ENCODE peak calls at places on chromosomes 12 and 14, in ten cellular contexts. X, Y, C, Q, N, A, L, M, P and G are unnamed samples.

GRCh38 chr12:124686001-124686884 is 118.8 kb upstream of the NCOR2 start:
- DNase-seq in X (peak; percentile 62), Y (peak; percentile 84), C (no peak), Q (no peak), N (no peak), A (peak; percentile 66), L (no peak), M (no peak), P (peak; percentile 65), G (no peak)

GRCh38 chr12:42933461-42934081 is 344.0 kb upstream of the PRICKLE1 start:
- DNase-seq in X (no peak), Y (peak; percentile 31), C (no peak), Q (no peak), N (no peak), A (no peak), L (no peak), M (no peak), P (no peak), G (no peak)

GRCh38 chr14:54102051-54102456 is 145.4 kb upstream of the BMP4 start:
- DNase-seq in X (no peak), Y (no peak), C (no peak), Q (no peak), N (no peak), A (no peak), L (no peak), M (no peak), P (no peak), G (no peak)

GRCh38 chr12:104969328-104969727 is 11.2 kb upstream of the SLC41A2 start:
- DNase-seq in X (no peak), Y (no peak), C (no peak), Q (no peak), N (no peak), A (no peak), L (no peak), M (no peak), P (no peak), G (no peak)

GRCh38 chr12:47193066-47193465 is 113.3 kb upstream of the AMIGO2 start:
- DNase-seq in X (no peak), Y (no peak), C (no peak), Q (no peak), N (no peak), A (no peak), L (no peak), M (no peak), P (no peak), G (no peak)

GRCh38 chr14:54889919-54890318 is 12.7 kb downstream of the GCH1 start:
- DNase-seq in X (no peak), Y (no peak), C (no peak), Q (no peak), N (no peak), A (peak; percentile 51), L (no peak), M (no peak), P (no peak), G (no peak)

GRCh38 chr14:104247336-104248202 is 109.2 kb downstream of the KIF26A start:
- DNase-seq in X (no peak), Y (no peak), C (no peak), Q (peak; percentile 50), N (no peak), A (no peak), L (no peak), M (no peak), P (no peak), G (no peak)

GRCh38 chr12:71565568-71565967 is 98.1 kb downstream of the ZFC3H1 start:
- DNase-seq in X (no peak), Y (peak; percentile 18), C (no peak), Q (no peak), N (no peak), A (no peak), L (no peak), M (no peak), P (no peak), G (no peak)

GRCh38 chr12:94507455-94507854 is 47.8 kb upstream of the CEP83 start:
- DNase-seq in X (no peak), Y (no peak), C (no peak), Q (no peak), N (no peak), A (no peak), L (no peak), M (no peak), P (no peak), G (no peak)

GRCh38 chr12:42741771-42742510 is 152.4 kb upstream of the PRICKLE1 start:
- DNase-seq in X (no peak), Y (peak; percentile 87), C (peak; percentile 24), Q (no peak), N (no peak), A (peak; percentile 21), L (no peak), M (no peak), P (no peak), G (no peak)

GRCh38 chr12:30847259-30847658 is 79.3 kb upstream of the TSPAN11 start:
- DNase-seq in X (peak; percentile 81), Y (peak; percentile 58), C (peak; percentile 58), Q (no peak), N (peak; percentile 83), A (peak; percentile 59), L (peak; percentile 37), M (peak; percentile 58), P (no peak), G (no peak)

GRCh38 chr14:23147676-23148075 is 28.6 kb upstream of the CEBPE start:
- DNase-seq in X (peak; percentile 48), Y (peak; percentile 49), C (no peak), Q (no peak), N (no peak), A (peak; percentile 59), L (no peak), M (no peak), P (no peak), G (no peak)

GRCh38 chr12:76450690-76451089 is 102.5 kb upstream of the BBS10 start:
- DNase-seq in X (peak; percentile 75), Y (peak; percentile 95), C (no peak), Q (no peak), N (no peak), A (peak; percentile 73), L (no peak), M (no peak), P (peak; percentile 78), G (no peak)

GRCh38 chr12:104671407-104672095 is 214.8 kb downstream of the CHST11 start:
- DNase-seq in X (peak; percentile 99), Y (peak; percentile 81), C (peak; percentile 69), Q (peak; percentile 97), N (no peak), A (peak; percentile 96), L (no peak), M (peak; percentile 39), P (peak; percentile 89), G (peak; percentile 96)

GRCh38 chr12:106227641-106228319 is 20.0 kb downstream of the CKAP4 start:
- DNase-seq in X (peak; percentile 48), Y (peak; percentile 52), C (no peak), Q (no peak), N (no peak), A (peak; percentile 94), L (peak; percentile 63), M (peak; percentile 72), P (peak; percentile 73), G (peak; percentile 67)

GRCh38 chr14:100547633-100548294 is 39.5 kb downstream of the BEGAIN start:
- DNase-seq in X (no peak), Y (peak; percentile 30), C (no peak), Q (peak; percentile 77), N (no peak), A (no peak), L (peak; percentile 79), M (no peak), P (peak; percentile 53), G (no peak)
- H3K27ac ChIP-seq in X (no peak overlapping the region), Y (no peak overlapping the region), C (no peak overlapping the region), Q (no peak overlapping the region), N (no peak overlapping the region), A (no peak overlapping the region), L (peak overlapping the region; percentile 73), M (peak overlapping the region; percentile 70), P (peak overlapping the region; percentile 67), G (peak overlapping the region; percentile 33)

DNA sequence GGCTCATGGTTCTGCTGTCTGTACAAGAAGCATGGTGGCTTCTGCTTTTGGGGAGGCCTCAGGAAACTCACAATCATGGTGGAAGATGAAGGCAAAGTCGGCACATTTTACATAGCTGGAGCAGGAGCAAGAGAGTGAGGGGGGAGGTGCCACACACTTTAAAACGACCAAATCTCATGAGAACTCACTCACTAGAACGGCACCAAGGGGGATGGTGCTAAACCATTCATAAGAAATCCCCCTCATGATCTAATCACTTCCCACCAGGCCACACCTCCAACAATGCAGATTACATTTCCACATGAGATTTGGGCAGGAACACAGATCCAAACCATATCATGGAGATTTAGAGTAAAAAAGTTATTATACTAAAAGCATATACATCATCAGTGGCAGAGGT is 13.6 kb upstream of the LEMD3 start:
- DNase-seq in X (no peak), Y (no peak), C (no peak), Q (no peak), N (no peak), A (no peak), L (no peak), M (no peak), P (no peak), G (no peak)
- H3K27ac ChIP-seq in X (peak overlapping the region; percentile 45), Y (no peak overlapping the region), C (no peak overlapping the region), Q (no peak overlapping the region), N (no peak overlapping the region), A (no peak overlapping the region), L (no peak overlapping the region), M (peak overlapping the region; percentile 66), P (no peak overlapping the region), G (no peak overlapping the region)

DNA sequence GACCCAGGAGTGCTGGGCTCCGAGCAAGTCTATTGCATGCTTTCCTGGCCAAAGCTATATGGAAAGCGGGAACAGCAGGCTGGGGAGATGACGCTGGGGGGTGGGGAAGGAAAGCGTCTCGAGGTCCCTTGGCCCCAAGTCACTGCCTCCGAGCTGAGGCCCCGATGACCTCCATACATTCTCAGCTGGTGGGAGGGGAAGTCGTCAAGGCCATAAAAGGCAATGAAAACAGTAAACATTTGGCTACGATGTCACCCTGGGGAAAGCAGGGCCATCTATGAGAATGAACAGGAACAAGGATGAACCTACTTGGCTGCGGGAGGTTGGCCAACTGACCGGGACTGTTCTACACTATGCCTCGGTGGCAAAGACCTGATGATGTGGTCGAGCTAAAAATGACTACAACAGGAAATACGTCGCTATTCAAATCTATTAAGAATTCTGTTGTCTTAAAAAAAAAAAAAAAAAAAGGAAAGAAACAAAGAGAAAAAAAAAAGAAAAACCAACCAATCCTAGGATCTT is 19.5 kb downstream of the PRKAB1 start:
- DNase-seq in X (no peak), Y (no peak), C (no peak), Q (no peak), N (no peak), A (no peak), L (no peak), M (no peak), P (no peak), G (no peak)
- H3K27ac ChIP-seq in X (no peak overlapping the region), Y (no peak overlapping the region), C (no peak overlapping the region), Q (no peak overlapping the region), N (no peak overlapping the region), A (no peak overlapping the region), L (no peak overlapping the region), M (no peak overlapping the region), P (no peak overlapping the region), G (no peak overlapping the region)

DNA sequence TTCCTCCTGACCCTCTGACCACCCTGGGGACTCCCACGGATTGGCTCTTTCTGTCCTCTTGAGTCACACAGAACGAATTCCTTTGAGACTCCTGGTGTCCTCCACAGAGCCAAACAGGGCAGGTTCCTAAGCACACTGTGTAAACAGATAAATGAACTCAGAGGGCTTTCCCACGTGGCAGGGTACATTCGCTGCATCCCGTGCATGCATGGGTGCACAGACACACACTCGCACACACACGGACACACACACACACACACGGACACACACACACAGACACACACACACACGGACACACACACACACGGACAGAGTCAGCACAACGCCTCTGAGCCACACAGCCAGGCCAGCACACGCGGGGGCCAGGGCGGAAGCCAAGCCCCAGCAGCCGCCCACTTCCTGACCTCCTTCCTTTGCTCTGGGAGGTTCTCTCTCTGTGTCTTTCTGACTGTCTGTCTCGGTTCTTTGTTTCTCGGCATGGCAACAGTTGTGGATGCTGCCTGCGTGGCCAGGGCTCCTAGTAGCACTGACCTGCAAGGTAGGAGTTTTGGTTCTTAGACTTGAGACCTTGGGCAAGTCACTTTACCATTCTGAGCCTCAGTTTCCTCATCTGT is 706 bp downstream of the CRACR2A start:
- DNase-seq in X (no peak), Y (peak; percentile 11), C (no peak), Q (no peak), N (no peak), A (no peak), L (peak; percentile 77), M (peak; percentile 77), P (no peak), G (no peak)
- H3K27ac ChIP-seq in X (peak overlapping the region; percentile 88), Y (peak overlapping the region; percentile 73), C (no peak overlapping the region), Q (peak overlapping the region; percentile 36), N (no peak overlapping the region), A (no peak overlapping the region), L (peak overlapping the region; percentile 93), M (peak overlapping the region; percentile 93), P (no peak overlapping the region), G (peak overlapping the region; percentile 53)